ENCODE peak calls at places on chromosomes 2 and 18, in ten cellular contexts. One of them, this sample, is unnamed.

GRCh38 chr2:137228566-137228965 is 463.2 kb downstream of the THSD7B start:
- DNase-seq in effector memory CD4-positive, alpha-beta T cell: no peak
- DNase-seq in fibroblast of mammary gland: peak; percentile 77
- DNase-seq in Right ventricle myocardium superior: no peak
- DNase-seq in upper lobe of right lung: no peak
- DNase-seq in activated CD4-positive, alpha-beta T cell treated with anti-CD3 and anti-CD28 coated beads, Interleukin-2, amount 10 ng/mL, durations not matched to agents 7 days and 5 days: no peak
- DNase-seq in cardiac muscle cell: peak; percentile 7
- DNase-seq in activated T-cell treated with anti-CD3 and anti-CD28 coated beads for 1 hour: no peak
- DNase-seq in stimulated activated CD4-positive, alpha-beta T cell treated with anti-CD3 and anti-CD28 coated beads, Interleukin-2, amount 100 ng/mL, for 48 hours: no peak
- DNase-seq in stimulated activated CD8-positive, alpha-beta memory T cell treated with anti-CD3 and anti-CD28 coated beads, Interleukin-15, amount 100 ng/mL, for 24 hours: no peak
- DNase-seq in this sample: no peak

GRCh38 chr18:61336766-61337165 is 3.5 kb downstream of the CDH20 start:
- DNase-seq in effector memory CD4-positive, alpha-beta T cell: no peak
- DNase-seq in fibroblast of mammary gland: no peak
- DNase-seq in Right ventricle myocardium superior: no peak
- DNase-seq in upper lobe of right lung: no peak
- DNase-seq in activated CD4-positive, alpha-beta T cell treated with anti-CD3 and anti-CD28 coated beads, Interleukin-2, amount 10 ng/mL, durations not matched to agents 7 days and 5 days: no peak
- DNase-seq in cardiac muscle cell: no peak
- DNase-seq in activated T-cell treated with anti-CD3 and anti-CD28 coated beads for 1 hour: no peak
- DNase-seq in stimulated activated CD4-positive, alpha-beta T cell treated with anti-CD3 and anti-CD28 coated beads, Interleukin-2, amount 100 ng/mL, for 48 hours: no peak
- DNase-seq in stimulated activated CD8-positive, alpha-beta memory T cell treated with anti-CD3 and anti-CD28 coated beads, Interleukin-15, amount 100 ng/mL, for 24 hours: no peak
- DNase-seq in this sample: no peak

GRCh38 chr2:119481501-119482455 is 42.5 kb downstream of the SCTR start:
- DNase-seq in effector memory CD4-positive, alpha-beta T cell: no peak
- DNase-seq in fibroblast of mammary gland: no peak
- DNase-seq in Right ventricle myocardium superior: no peak
- DNase-seq in upper lobe of right lung: no peak
- DNase-seq in activated CD4-positive, alpha-beta T cell treated with anti-CD3 and anti-CD28 coated beads, Interleukin-2, amount 10 ng/mL, durations not matched to agents 7 days and 5 days: no peak
- DNase-seq in cardiac muscle cell: no peak
- DNase-seq in activated T-cell treated with anti-CD3 and anti-CD28 coated beads for 1 hour: no peak
- DNase-seq in stimulated activated CD4-positive, alpha-beta T cell treated with anti-CD3 and anti-CD28 coated beads, Interleukin-2, amount 100 ng/mL, for 48 hours: no peak
- DNase-seq in stimulated activated CD8-positive, alpha-beta memory T cell treated with anti-CD3 and anti-CD28 coated beads, Interleukin-15, amount 100 ng/mL, for 24 hours: no peak
- DNase-seq in this sample: no peak

GRCh38 chr2:153230977-153231376 is 247.6 kb downstream of the RPRM start:
- DNase-seq in effector memory CD4-positive, alpha-beta T cell: no peak
- DNase-seq in fibroblast of mammary gland: no peak
- DNase-seq in Right ventricle myocardium superior: no peak
- DNase-seq in upper lobe of right lung: no peak
- DNase-seq in activated CD4-positive, alpha-beta T cell treated with anti-CD3 and anti-CD28 coated beads, Interleukin-2, amount 10 ng/mL, durations not matched to agents 7 days and 5 days: no peak
- DNase-seq in cardiac muscle cell: no peak
- DNase-seq in activated T-cell treated with anti-CD3 and anti-CD28 coated beads for 1 hour: no peak
- DNase-seq in stimulated activated CD4-positive, alpha-beta T cell treated with anti-CD3 and anti-CD28 coated beads, Interleukin-2, amount 100 ng/mL, for 48 hours: no peak
- DNase-seq in stimulated activated CD8-positive, alpha-beta memory T cell treated with anti-CD3 and anti-CD28 coated beads, Interleukin-15, amount 100 ng/mL, for 24 hours: no peak
- DNase-seq in this sample: no peak

GRCh38 chr18:51614967-51615571 is 417.6 kb upstream of the MEX3C start:
- DNase-seq in effector memory CD4-positive, alpha-beta T cell: no peak
- DNase-seq in fibroblast of mammary gland: no peak
- DNase-seq in Right ventricle myocardium superior: no peak
- DNase-seq in upper lobe of right lung: no peak
- DNase-seq in activated CD4-positive, alpha-beta T cell treated with anti-CD3 and anti-CD28 coated beads, Interleukin-2, amount 10 ng/mL, durations not matched to agents 7 days and 5 days: no peak
- DNase-seq in cardiac muscle cell: peak; percentile 41
- DNase-seq in activated T-cell treated with anti-CD3 and anti-CD28 coated beads for 1 hour: no peak
- DNase-seq in stimulated activated CD4-positive, alpha-beta T cell treated with anti-CD3 and anti-CD28 coated beads, Interleukin-2, amount 100 ng/mL, for 48 hours: no peak
- DNase-seq in stimulated activated CD8-positive, alpha-beta memory T cell treated with anti-CD3 and anti-CD28 coated beads, Interleukin-15, amount 100 ng/mL, for 24 hours: no peak
- DNase-seq in this sample: no peak

GRCh38 chr18:78459646-78460045 is 520.0 kb upstream of the SALL3 start:
- DNase-seq in effector memory CD4-positive, alpha-beta T cell: no peak
- DNase-seq in fibroblast of mammary gland: no peak
- DNase-seq in Right ventricle myocardium superior: no peak
- DNase-seq in upper lobe of right lung: no peak
- DNase-seq in activated CD4-positive, alpha-beta T cell treated with anti-CD3 and anti-CD28 coated beads, Interleukin-2, amount 10 ng/mL, durations not matched to agents 7 days and 5 days: no peak
- DNase-seq in cardiac muscle cell: no peak
- DNase-seq in activated T-cell treated with anti-CD3 and anti-CD28 coated beads for 1 hour: no peak
- DNase-seq in stimulated activated CD4-positive, alpha-beta T cell treated with anti-CD3 and anti-CD28 coated beads, Interleukin-2, amount 100 ng/mL, for 48 hours: no peak
- DNase-seq in stimulated activated CD8-positive, alpha-beta memory T cell treated with anti-CD3 and anti-CD28 coated beads, Interleukin-15, amount 100 ng/mL, for 24 hours: no peak
- DNase-seq in this sample: no peak

GRCh38 chr2:240921319-240922233 is 15.4 kb downstream of the CROCC2 start:
- DNase-seq in effector memory CD4-positive, alpha-beta T cell: no peak
- DNase-seq in fibroblast of mammary gland: peak; percentile 96
- DNase-seq in Right ventricle myocardium superior: peak; percentile 76
- DNase-seq in upper lobe of right lung: peak; percentile 60
- DNase-seq in activated CD4-positive, alpha-beta T cell treated with anti-CD3 and anti-CD28 coated beads, Interleukin-2, amount 10 ng/mL, durations not matched to agents 7 days and 5 days: no peak
- DNase-seq in cardiac muscle cell: peak; percentile 93
- DNase-seq in activated T-cell treated with anti-CD3 and anti-CD28 coated beads for 1 hour: no peak
- DNase-seq in stimulated activated CD4-positive, alpha-beta T cell treated with anti-CD3 and anti-CD28 coated beads, Interleukin-2, amount 100 ng/mL, for 48 hours: no peak
- DNase-seq in stimulated activated CD8-positive, alpha-beta memory T cell treated with anti-CD3 and anti-CD28 coated beads, Interleukin-15, amount 100 ng/mL, for 24 hours: no peak
- DNase-seq in this sample: peak; percentile 76

GRCh38 chr2:170073288-170073687 is 104.7 kb upstream of the MYO3B start:
- DNase-seq in effector memory CD4-positive, alpha-beta T cell: no peak
- DNase-seq in fibroblast of mammary gland: peak; percentile 68
- DNase-seq in Right ventricle myocardium superior: peak; percentile 43
- DNase-seq in upper lobe of right lung: no peak
- DNase-seq in activated CD4-positive, alpha-beta T cell treated with anti-CD3 and anti-CD28 coated beads, Interleukin-2, amount 10 ng/mL, durations not matched to agents 7 days and 5 days: no peak
- DNase-seq in cardiac muscle cell: peak; percentile 95
- DNase-seq in activated T-cell treated with anti-CD3 and anti-CD28 coated beads for 1 hour: no peak
- DNase-seq in stimulated activated CD4-positive, alpha-beta T cell treated with anti-CD3 and anti-CD28 coated beads, Interleukin-2, amount 100 ng/mL, for 48 hours: no peak
- DNase-seq in stimulated activated CD8-positive, alpha-beta memory T cell treated with anti-CD3 and anti-CD28 coated beads, Interleukin-15, amount 100 ng/mL, for 24 hours: no peak
- DNase-seq in this sample: peak; percentile 71

GRCh38 chr2:62440281-62440946 is 65.6 kb downstream of the TMEM17 start:
- DNase-seq in effector memory CD4-positive, alpha-beta T cell: no peak
- DNase-seq in fibroblast of mammary gland: no peak
- DNase-seq in Right ventricle myocardium superior: no peak
- DNase-seq in upper lobe of right lung: no peak
- DNase-seq in activated CD4-positive, alpha-beta T cell treated with anti-CD3 and anti-CD28 coated beads, Interleukin-2, amount 10 ng/mL, durations not matched to agents 7 days and 5 days: no peak
- DNase-seq in cardiac muscle cell: no peak
- DNase-seq in activated T-cell treated with anti-CD3 and anti-CD28 coated beads for 1 hour: no peak
- DNase-seq in stimulated activated CD4-positive, alpha-beta T cell treated with anti-CD3 and anti-CD28 coated beads, Interleukin-2, amount 100 ng/mL, for 48 hours: no peak
- DNase-seq in stimulated activated CD8-positive, alpha-beta memory T cell treated with anti-CD3 and anti-CD28 coated beads, Interleukin-15, amount 100 ng/mL, for 24 hours: no peak
- DNase-seq in this sample: no peak

GRCh38 chr2:56184500-56184996 is 758 bp downstream of the CCDC85A start:
- DNase-seq in effector memory CD4-positive, alpha-beta T cell: no peak
- DNase-seq in fibroblast of mammary gland: no peak
- DNase-seq in Right ventricle myocardium superior: peak; percentile 44
- DNase-seq in upper lobe of right lung: peak; percentile 71
- DNase-seq in activated CD4-positive, alpha-beta T cell treated with anti-CD3 and anti-CD28 coated beads, Interleukin-2, amount 10 ng/mL, durations not matched to agents 7 days and 5 days: no peak
- DNase-seq in cardiac muscle cell: peak; percentile 9
- DNase-seq in activated T-cell treated with anti-CD3 and anti-CD28 coated beads for 1 hour: no peak
- DNase-seq in stimulated activated CD4-positive, alpha-beta T cell treated with anti-CD3 and anti-CD28 coated beads, Interleukin-2, amount 100 ng/mL, for 48 hours: no peak
- DNase-seq in stimulated activated CD8-positive, alpha-beta memory T cell treated with anti-CD3 and anti-CD28 coated beads, Interleukin-15, amount 100 ng/mL, for 24 hours: no peak
- DNase-seq in this sample: no peak

This sample was measured in sigmoid colon.